ENCODE peak calls at places on chromosomes 6 and 20, in six cellular contexts. L is GM03348, Y is Kasumi-1, I is cardiac muscle cell, K is foreskin fibroblast, O is T-helper 2 cell. S is an unnamed sample.

GRCh38 chr20:10915815-10916214 is 242.0 kb upstream of the JAG1 start:
- DNase-seq in L (no peak), Y (no peak), I (no peak), K (no peak), O (no peak), S (no peak)

GRCh38 chr20:20744170-20744725 is 31.8 kb upstream of the RALGAPA2 start:
- DNase-seq in L (no peak), Y (no peak), I (no peak), K (no peak), O (no peak), S (no peak)

GRCh38 chr6:29332676-29333075 is 31.2 kb downstream of the OR14J1 start:
- DNase-seq in L (no peak), Y (no peak), I (no peak), K (no peak), O (no peak), S (no peak)

GRCh38 chr6:125480571-125480970 is 178.8 kb upstream of the HDDC2 start:
- DNase-seq in L (no peak), Y (no peak), I (no peak), K (no peak), O (no peak), S (no peak)

GRCh38 chr6:97411610-97412009 is 128.6 kb upstream of the MMS22L start:
- DNase-seq in L (no peak), Y (no peak), I (no peak), K (no peak), O (no peak), S (no peak)

GRCh38 chr20:17501701-17502100 is 29.5 kb downstream of the BFSP1 start:
- DNase-seq in L (no peak), Y (no peak), I (no peak), K (no peak), O (no peak), S (no peak)

GRCh38 chr6:137756788-137757187 is 110.3 kb upstream of the TNFAIP3 start:
- DNase-seq in L (no peak), Y (no peak), I (no peak), K (no peak), O (no peak), S (no peak)

GRCh38 chr6:119186490-119186889 is 108.0 kb upstream of the FAM184A start:
- DNase-seq in L (no peak), Y (no peak), I (no peak), K (no peak), O (no peak), S (no peak)

GRCh38 chr20:6580486-6580885 is 187.0 kb upstream of the BMP2 start:
- DNase-seq in L (no peak), Y (no peak), I (no peak), K (no peak), O (no peak), S (no peak)

GRCh38 chr6:89475634-89476033 is 42.7 kb downstream of the ANKRD6 start:
- DNase-seq in L (no peak), Y (peak), I (no peak), K (peak), O (no peak), S (peak)

GRCh38 chr6:5361371-5361770 is 100.1 kb downstream of the FARS2 start:
- DNase-seq in L (no peak), Y (no peak), I (no peak), K (peak), O (no peak), S (no peak)

GRCh38 chr6:50707652-50708325 is 5.5 kb upstream of the TFAP2D start:
- DNase-seq in L (no peak), Y (no peak), I (no peak), K (no peak), O (no peak), S (no peak)

GRCh38 chr6:40477246-40478126 is 109.7 kb downstream of the LRFN2 start:
- DNase-seq in L (no peak), Y (no peak), I (peak), K (no peak), O (no peak), S (peak)

GRCh38 chr20:38369387-38369786 is 23.1 kb downstream of the LBP start:
- DNase-seq in L (no peak), Y (peak), I (no peak), K (peak), O (no peak), S (no peak)

GRCh38 chr20:5002077-5002413 is 735 bp upstream of the SLC23A2 start:
- DNase-seq in L (no peak), Y (no peak), I (peak), K (no peak), O (no peak), S (peak)

GRCh38 chr6:131642565-131643261 is 5.6 kb downstream of the ENPP3 start:
- DNase-seq in L (no peak), Y (no peak), I (no peak), K (no peak), O (no peak), S (no peak)

GRCh38 chr6:44278316-44278715 is 8.1 kb downstream of the TMEM151B start:
- DNase-seq in L (no peak), Y (no peak), I (no peak), K (no peak), O (no peak), S (no peak)